ENCODE peak calls at places on chromosomes 16 and 17, in four cellular contexts. One of them, this sample, is unnamed.

GRCh38 chr16:57401943-57402640 is 2.5 kb upstream of the CCL17 start:
- DNase-seq in activated T-helper 1 cell treated with anti-CD3 and anti-CD28 coated beads, Interleukin-2, amount 50 U/mL, for 16 hours: no peak
- DNase-seq in cortex of kidney: no peak
- DNase-seq in activated naive CD4-positive, alpha-beta T cell: no peak
- DNase-seq in this sample: peak

GRCh38 chr17:47225436-47225858 is 16.3 kb downstream of the MYL4 start:
- DNase-seq in activated T-helper 1 cell treated with anti-CD3 and anti-CD28 coated beads, Interleukin-2, amount 50 U/mL, for 16 hours: no peak
- DNase-seq in cortex of kidney: no peak
- DNase-seq in activated naive CD4-positive, alpha-beta T cell: no peak
- DNase-seq in this sample: no peak

GRCh38 chr16:48126801-48127644 is 28.8 kb downstream of the ABCC12 start:
- DNase-seq in activated T-helper 1 cell treated with anti-CD3 and anti-CD28 coated beads, Interleukin-2, amount 50 U/mL, for 16 hours: no peak
- DNase-seq in cortex of kidney: no peak
- DNase-seq in activated naive CD4-positive, alpha-beta T cell: no peak
- DNase-seq in this sample: peak

GRCh38 chr16:24850289-24850931 is 4.6 kb downstream of the SLC5A11 start:
- DNase-seq in activated T-helper 1 cell treated with anti-CD3 and anti-CD28 coated beads, Interleukin-2, amount 50 U/mL, for 16 hours: no peak
- DNase-seq in cortex of kidney: no peak
- DNase-seq in activated naive CD4-positive, alpha-beta T cell: no peak
- DNase-seq in this sample: peak

GRCh38 chr17:69357701-69358100 is 30.8 kb upstream of the ABCA5 start:
- DNase-seq in activated T-helper 1 cell treated with anti-CD3 and anti-CD28 coated beads, Interleukin-2, amount 50 U/mL, for 16 hours: no peak
- DNase-seq in cortex of kidney: no peak
- DNase-seq in activated naive CD4-positive, alpha-beta T cell: no peak
- DNase-seq in this sample: no peak

GRCh38 chr16:58411736-58412614 is 19.7 kb downstream of the GINS3 start:
- DNase-seq in activated T-helper 1 cell treated with anti-CD3 and anti-CD28 coated beads, Interleukin-2, amount 50 U/mL, for 16 hours: no peak
- DNase-seq in cortex of kidney: no peak
- DNase-seq in activated naive CD4-positive, alpha-beta T cell: no peak
- DNase-seq in this sample: no peak

GRCh38 chr16:53457670-53458069 is 23.4 kb downstream of the RBL2 start:
- DNase-seq in activated T-helper 1 cell treated with anti-CD3 and anti-CD28 coated beads, Interleukin-2, amount 50 U/mL, for 16 hours: peak
- DNase-seq in cortex of kidney: no peak
- DNase-seq in activated naive CD4-positive, alpha-beta T cell: peak
- DNase-seq in this sample: no peak

GRCh38 chr17:61403846-61404701 is 4.4 kb downstream of the TBX2 start:
- DNase-seq in activated T-helper 1 cell treated with anti-CD3 and anti-CD28 coated beads, Interleukin-2, amount 50 U/mL, for 16 hours: no peak
- DNase-seq in cortex of kidney: no peak
- DNase-seq in activated naive CD4-positive, alpha-beta T cell: no peak
- DNase-seq in this sample: peak